ENCODE peak calls at places on chromosomes 2 and 18, in six cellular contexts. One of them, this sample, is unnamed.

GRCh38 chr2:64522843-64523428 is 1.2 kb upstream of the AFTPH start:
- DNase-seq in body of pancreas: peak; percentile 82
- DNase-seq in stimulated activated CD4-positive, alpha-beta T cell treated with anti-CD3 and anti-CD28 coated beads, Interleukin-1b, Interleukin-23, amount 100 ng/mL, for 48 hours: peak; percentile 57
- DNase-seq in SW480: peak; percentile 87
- DNase-seq in NCI-H1105 treated with DMSO at 0.1 percent for 48 hours: peak; percentile 83
- DNase-seq in kidney: no peak
- DNase-seq in this sample: peak; percentile 78

GRCh38 chr2:120749506-120750431 is 14.1 kb downstream of the GLI2 start:
- DNase-seq in body of pancreas: no peak
- DNase-seq in stimulated activated CD4-positive, alpha-beta T cell treated with anti-CD3 and anti-CD28 coated beads, Interleukin-1b, Interleukin-23, amount 100 ng/mL, for 48 hours: no peak
- DNase-seq in SW480: peak; percentile 17
- DNase-seq in NCI-H1105 treated with DMSO at 0.1 percent for 48 hours: no peak
- DNase-seq in kidney: no peak
- DNase-seq in this sample: no peak

GRCh38 chr18:58338141-58338540 is 290.8 kb downstream of the ALPK2 start:
- DNase-seq in body of pancreas: no peak
- DNase-seq in stimulated activated CD4-positive, alpha-beta T cell treated with anti-CD3 and anti-CD28 coated beads, Interleukin-1b, Interleukin-23, amount 100 ng/mL, for 48 hours: no peak
- DNase-seq in SW480: no peak
- DNase-seq in NCI-H1105 treated with DMSO at 0.1 percent for 48 hours: no peak
- DNase-seq in kidney: no peak
- DNase-seq in this sample: no peak

GRCh38 chr2:19818543-19818942 is 83.2 kb downstream of the TTC32 start:
- DNase-seq in body of pancreas: no peak
- DNase-seq in stimulated activated CD4-positive, alpha-beta T cell treated with anti-CD3 and anti-CD28 coated beads, Interleukin-1b, Interleukin-23, amount 100 ng/mL, for 48 hours: no peak
- DNase-seq in SW480: no peak
- DNase-seq in NCI-H1105 treated with DMSO at 0.1 percent for 48 hours: no peak
- DNase-seq in kidney: no peak
- DNase-seq in this sample: no peak

GRCh38 chr2:237743024-237743423 is 55.6 kb upstream of the RBM44 start:
- DNase-seq in body of pancreas: no peak
- DNase-seq in stimulated activated CD4-positive, alpha-beta T cell treated with anti-CD3 and anti-CD28 coated beads, Interleukin-1b, Interleukin-23, amount 100 ng/mL, for 48 hours: no peak
- DNase-seq in SW480: no peak
- DNase-seq in NCI-H1105 treated with DMSO at 0.1 percent for 48 hours: no peak
- DNase-seq in kidney: no peak
- DNase-seq in this sample: no peak

GRCh38 chr18:46096651-46097300 is 1.3 kb downstream of the ATP5F1A start:
- DNase-seq in body of pancreas: no peak
- DNase-seq in stimulated activated CD4-positive, alpha-beta T cell treated with anti-CD3 and anti-CD28 coated beads, Interleukin-1b, Interleukin-23, amount 100 ng/mL, for 48 hours: no peak
- DNase-seq in SW480: no peak
- DNase-seq in NCI-H1105 treated with DMSO at 0.1 percent for 48 hours: no peak
- DNase-seq in kidney: no peak
- DNase-seq in this sample: no peak

GRCh38 chr2:177183860-177184259 is 28.7 kb upstream of the HNRNPA3 start:
- DNase-seq in body of pancreas: no peak
- DNase-seq in stimulated activated CD4-positive, alpha-beta T cell treated with anti-CD3 and anti-CD28 coated beads, Interleukin-1b, Interleukin-23, amount 100 ng/mL, for 48 hours: no peak
- DNase-seq in SW480: no peak
- DNase-seq in NCI-H1105 treated with DMSO at 0.1 percent for 48 hours: no peak
- DNase-seq in kidney: no peak
- DNase-seq in this sample: no peak

GRCh38 chr2:130390460-130391057 is 34.7 kb downstream of the PTPN18 start:
- DNase-seq in body of pancreas: peak; percentile 76
- DNase-seq in stimulated activated CD4-positive, alpha-beta T cell treated with anti-CD3 and anti-CD28 coated beads, Interleukin-1b, Interleukin-23, amount 100 ng/mL, for 48 hours: no peak
- DNase-seq in SW480: no peak
- DNase-seq in NCI-H1105 treated with DMSO at 0.1 percent for 48 hours: no peak
- DNase-seq in kidney: peak; percentile 82
- DNase-seq in this sample: no peak

GRCh38 chr2:200765139-200765951 is 46.4 kb upstream of the BZW1 start:
- DNase-seq in body of pancreas: peak; percentile 24
- DNase-seq in stimulated activated CD4-positive, alpha-beta T cell treated with anti-CD3 and anti-CD28 coated beads, Interleukin-1b, Interleukin-23, amount 100 ng/mL, for 48 hours: peak; percentile 73
- DNase-seq in SW480: peak; percentile 75
- DNase-seq in NCI-H1105 treated with DMSO at 0.1 percent for 48 hours: no peak
- DNase-seq in kidney: no peak
- DNase-seq in this sample: peak; percentile 68

GRCh38 chr2:38702413-38702812 is 36.5 kb downstream of the GALM start:
- DNase-seq in body of pancreas: no peak
- DNase-seq in stimulated activated CD4-positive, alpha-beta T cell treated with anti-CD3 and anti-CD28 coated beads, Interleukin-1b, Interleukin-23, amount 100 ng/mL, for 48 hours: no peak
- DNase-seq in SW480: no peak
- DNase-seq in NCI-H1105 treated with DMSO at 0.1 percent for 48 hours: no peak
- DNase-seq in kidney: no peak
- DNase-seq in this sample: no peak

GRCh38 chr2:105379741-105380186 is 19.1 kb downstream of the FHL2 start:
- DNase-seq in body of pancreas: no peak
- DNase-seq in stimulated activated CD4-positive, alpha-beta T cell treated with anti-CD3 and anti-CD28 coated beads, Interleukin-1b, Interleukin-23, amount 100 ng/mL, for 48 hours: no peak
- DNase-seq in SW480: no peak
- DNase-seq in NCI-H1105 treated with DMSO at 0.1 percent for 48 hours: no peak
- DNase-seq in kidney: no peak
- DNase-seq in this sample: no peak

GRCh38 chr18:58454406-58455061 is 174.4 kb downstream of the ALPK2 start:
- DNase-seq in body of pancreas: no peak
- DNase-seq in stimulated activated CD4-positive, alpha-beta T cell treated with anti-CD3 and anti-CD28 coated beads, Interleukin-1b, Interleukin-23, amount 100 ng/mL, for 48 hours: no peak
- DNase-seq in SW480: peak; percentile 9
- DNase-seq in NCI-H1105 treated with DMSO at 0.1 percent for 48 hours: no peak
- DNase-seq in kidney: no peak
- DNase-seq in this sample: no peak

GRCh38 chr2:115746151-115746550 is 1303.7 kb downstream of the DPP10 start:
- DNase-seq in body of pancreas: no peak
- DNase-seq in stimulated activated CD4-positive, alpha-beta T cell treated with anti-CD3 and anti-CD28 coated beads, Interleukin-1b, Interleukin-23, amount 100 ng/mL, for 48 hours: no peak
- DNase-seq in SW480: no peak
- DNase-seq in NCI-H1105 treated with DMSO at 0.1 percent for 48 hours: no peak
- DNase-seq in kidney: no peak
- DNase-seq in this sample: no peak

This sample was measured in activated CD4-positive, alpha-beta T cell treated with anti-CD3 and anti-CD28 coated beads, Interleukin-2, amount 50 U/mL, for 48 hours.